ENCODE peak calls at places on chromosomes 16 and 17, in nine cellular contexts. P is epithelial cell of prostate, J is heart left ventricle, E is IMR-90, V is KG1, O is SHP77, W is uterus, I is mucosa of descending colon, R is fibroblast of mammary gland. Z is an unnamed sample.

GRCh38 chr17:5667871-5668270 is 83.6 kb upstream of the NLRP1 start:
- DNase-seq in P (no peak), J (no peak), E (no peak), V (no peak), O (peak), W (no peak), I (no peak), R (peak), Z (no peak)

GRCh38 chr16:25012525-25012991 is 2.6 kb downstream of the ARHGAP17 start:
- DNase-seq in P (no peak), J (no peak), E (peak), V (no peak), O (no peak), W (no peak), I (no peak), R (peak), Z (no peak)

GRCh38 chr16:68893710-68894705 is 50.7 kb downstream of the TANGO6 start:
- DNase-seq in P (no peak), J (peak), E (peak), V (peak), O (no peak), W (no peak), I (no peak), R (peak), Z (no peak)

GRCh38 chr17:41417576-41418015 is 6.8 kb downstream of the KRT37 start:
- DNase-seq in P (no peak), J (no peak), E (peak), V (no peak), O (no peak), W (no peak), I (no peak), R (no peak), Z (no peak)

GRCh38 chr17:81808778-81809555 is 5.0 kb downstream of the GCGR start:
- DNase-seq in P (no peak), J (no peak), E (no peak), V (no peak), O (peak), W (no peak), I (no peak), R (no peak), Z (no peak)

GRCh38 chr17:80220709-80221215 is 535 bp downstream of the SLC26A11 start:
- DNase-seq in P (no peak), J (peak), E (no peak), V (no peak), O (no peak), W (peak), I (no peak), R (no peak), Z (peak)

GRCh38 chr17:45955326-45955725 is 43.7 kb upstream of the STH start:
- DNase-seq in P (no peak), J (no peak), E (no peak), V (no peak), O (no peak), W (no peak), I (no peak), R (no peak), Z (no peak)

GRCh38 chr17:18318771-18319450 is 3.8 kb downstream of the SMCR8 start:
- DNase-seq in P (no peak), J (no peak), E (no peak), V (no peak), O (no peak), W (no peak), I (no peak), R (no peak), Z (no peak)

GRCh38 chr17:76199466-76199865 is 40.8 kb downstream of the RNF157 start:
- DNase-seq in P (no peak), J (no peak), E (no peak), V (no peak), O (no peak), W (no peak), I (no peak), R (no peak), Z (no peak)

GRCh38 chr17:78251773-78252103 is 20.3 kb downstream of the TMEM235 start:
- DNase-seq in P (no peak), J (no peak), E (no peak), V (no peak), O (no peak), W (no peak), I (no peak), R (no peak), Z (no peak)

GRCh38 chr17:48028736-48029135 is 8.9 kb downstream of the COPZ2 start:
- DNase-seq in P (no peak), J (no peak), E (no peak), V (no peak), O (no peak), W (no peak), I (no peak), R (no peak), Z (no peak)

GRCh38 chr17:50882851-50883250 is 16.7 kb upstream of the TOB1 start:
- DNase-seq in P (no peak), J (no peak), E (peak), V (no peak), O (no peak), W (no peak), I (no peak), R (peak), Z (no peak)

GRCh38 chr16:1984347-1985225 is 593 bp downstream of the GFER start:
- DNase-seq in P (no peak), J (no peak), E (peak), V (no peak), O (no peak), W (no peak), I (no peak), R (no peak), Z (no peak)

GRCh38 chr17:78680436-78680835 is 101.6 kb downstream of the CYTH1 start:
- DNase-seq in P (no peak), J (no peak), E (no peak), V (no peak), O (no peak), W (no peak), I (no peak), R (no peak), Z (no peak)

GRCh38 chr17:68981288-68981687 is 26.1 kb upstream of the ABCA8 start:
- DNase-seq in P (no peak), J (peak), E (peak), V (no peak), O (no peak), W (peak), I (no peak), R (peak), Z (no peak)

GRCh38 chr17:57284984-57285646 is 28.8 kb downstream of the MSI2 start:
- DNase-seq in P (no peak), J (no peak), E (no peak), V (peak), O (no peak), W (no peak), I (no peak), R (no peak), Z (no peak)

GRCh38 chr16:48918520-48919258 is 308.7 kb upstream of the N4BP1 start:
- DNase-seq in P (peak), J (no peak), E (no peak), V (no peak), O (no peak), W (no peak), I (no peak), R (peak), Z (no peak)

GRCh38 chr16:12061336-12062055 is 85.0 kb downstream of the SNX29 start:
- DNase-seq in P (no peak), J (no peak), E (peak), V (no peak), O (no peak), W (no peak), I (no peak), R (peak), Z (no peak)

GRCh38 chr17:3762922-3763776 is 37.8 kb downstream of the ITGAE start:
- DNase-seq in P (no peak), J (no peak), E (no peak), V (no peak), O (no peak), W (no peak), I (no peak), R (no peak), Z (no peak)

GRCh38 chr16:86519649-86520316 is 9.5 kb downstream of the FOXF1 start:
- DNase-seq in P (no peak), J (peak), E (peak), V (no peak), O (peak), W (peak), I (peak), R (peak), Z (no peak)

GRCh38 chr17:41555105-41555887 is 16.6 kb downstream of the KRT9 start:
- DNase-seq in P (no peak), J (no peak), E (no peak), V (no peak), O (no peak), W (no peak), I (no peak), R (peak), Z (no peak)

GRCh38 chr16:15672514-15673167 is 22.6 kb downstream of the NDE1 start:
- DNase-seq in P (peak), J (peak), E (peak), V (peak), O (peak), W (peak), I (peak), R (peak), Z (no peak)

GRCh38 chr17:6699997-6700947 is 12.9 kb downstream of the SLC13A5 start:
- DNase-seq in P (no peak), J (no peak), E (no peak), V (no peak), O (no peak), W (no peak), I (no peak), R (no peak), Z (no peak)

GRCh38 chr16:70418274-70418992 is 20.5 kb downstream of the ST3GAL2 start:
- DNase-seq in P (no peak), J (no peak), E (no peak), V (no peak), O (peak), W (no peak), I (no peak), R (no peak), Z (no peak)

GRCh38 chr16:54933281-54934150 is 2.9 kb downstream of the IRX5 start:
- DNase-seq in P (no peak), J (no peak), E (no peak), V (no peak), O (no peak), W (no peak), I (no peak), R (no peak), Z (no peak)

GRCh38 chr17:30217746-30218245 is 17.7 kb downstream of the SLC6A4 start:
- DNase-seq in P (no peak), J (no peak), E (no peak), V (no peak), O (no peak), W (no peak), I (no peak), R (no peak), Z (no peak)